ENCODE peak calls at places on chromosomes 6 and 20, in four cellular contexts. V is thoracic aorta, G is heart right ventricle, X is lung. N is an unnamed sample.
A peak's percentile ranks its signal among the peaks of the same experiment; 100 is the strongest.

GRCh38 chr20:1301031-1301529 is 27.9 kb downstream of the SDCBP2 start:
- DNase-seq in G (no peak), V (no peak), X (no peak), N (no peak)

GRCh38 chr20:48538058-48538825 is 289.6 kb downstream of the PREX1 start:
- DNase-seq in G (no peak), V (no peak), X (peak; percentile 44), N (no peak)

GRCh38 chr6:99814230-99814928 is 179.6 kb downstream of the MCHR2 start:
- DNase-seq in G (no peak), X (no peak), V (no peak), N (no peak)

GRCh38 chr6:40251609-40252008 is 317.3 kb upstream of the MOCS1 start:
- DNase-seq in X (no peak), V (no peak), G (no peak), N (no peak)

GRCh38 chr6:71394001-71394432 is 105.4 kb downstream of the OGFRL1 start:
- DNase-seq in G (no peak), V (no peak), X (no peak), N (no peak)

GRCh38 chr20:5270608-5271007 is 46.1 kb downstream of the PROKR2 start:
- DNase-seq in V (no peak), G (no peak), X (no peak), N (no peak)

GRCh38 chr6:22112490-22112889 is 184.3 kb downstream of the PRL start:
- DNase-seq in V (no peak), X (no peak), G (no peak), N (no peak)

GRCh38 chr6:35445691-35446090 is 6.4 kb upstream of the FANCE start:
- DNase-seq in G (no peak), X (no peak), V (no peak), N (no peak)

GRCh38 chr6:43758617-43759050 is 11.4 kb upstream of the VEGFA start:
- DNase-seq in V (no peak), G (no peak), X (no peak), N (no peak)

GRCh38 chr6:131410785-131411184 is 162.2 kb upstream of the ARG1 start:
- DNase-seq in V (no peak), X (no peak), G (no peak), N (no peak)

GRCh38 chr6:42404494-42404893 is 47.2 kb downstream of the TRERF1 start:
- DNase-seq in X (no peak), V (no peak), G (no peak), N (peak; percentile 21)

GRCh38 chr6:81997091-81997926 is 244.8 kb upstream of the TENT5A start:
- DNase-seq in X (no peak), V (no peak), G (no peak), N (no peak)

GRCh38 chr6:157946053-157946617 is 35.5 kb upstream of the SYNJ2 start:
- DNase-seq in V (no peak), G (no peak), X (no peak), N (no peak)

GRCh38 chr20:46123482-46124245 is 5.5 kb downstream of the CD40 start:
- DNase-seq in X (no peak), G (no peak), V (no peak), N (no peak)

GRCh38 chr20:13791562-13792459 is 7.0 kb downstream of the NDUFAF5 start:
- DNase-seq in G (no peak), V (no peak), X (no peak), N (no peak)

GRCh38 chr20:62178316-62179161 is 4.3 kb upstream of the MTG2 start:
- DNase-seq in G (no peak), V (no peak), X (no peak), N (peak; percentile 98)

GRCh38 chr20:41437836-41438235 is 71.2 kb upstream of the EMILIN3 start:
- DNase-seq in X (no peak), V (no peak), G (no peak), N (no peak)

GRCh38 chr6:161584051-161584450 is 310.2 kb upstream of the AGPAT4 start:
- DNase-seq in V (no peak), G (no peak), X (no peak), N (no peak)